ENCODE peak calls at places on chromosomes 2 and 18, in ten cellular contexts. One of them, this sample, is unnamed.

GRCh38 chr2:209473930-209474419 is 50.1 kb downstream of the MAP2 start:
- DNase-seq in heart right ventricle: no peak
- DNase-seq in GM12865: no peak
- DNase-seq in stimulated activated CD4-positive, alpha-beta T cell treated with anti-CD3 and anti-CD28 coated beads, Interleukin-1b, Interleukin-23, amount 100 ng/mL, for 1 hour: no peak
- DNase-seq in HT1080: peak
- DNase-seq in activated T-cell treated with anti-CD3 and anti-CD28 coated beads for 1 hour: no peak
- DNase-seq in iPS-NIHi11: no peak
- DNase-seq in pons: no peak
- DNase-seq in NCI-H2029 treated with DMSO at 0.1 percent for 48 hours: no peak
- DNase-seq in adipocyte: peak
- DNase-seq in this sample: no peak

GRCh38 chr18:59249186-59249774 is 24.0 kb downstream of the RAX start:
- DNase-seq in GM12865: peak
- DNase-seq in HT1080: peak
- DNase-seq in activated T-cell treated with anti-CD3 and anti-CD28 coated beads for 1 hour: no peak
- DNase-seq in heart right ventricle: no peak
- DNase-seq in NCI-H2029 treated with DMSO at 0.1 percent for 48 hours: peak
- DNase-seq in stimulated activated CD4-positive, alpha-beta T cell treated with anti-CD3 and anti-CD28 coated beads, Interleukin-1b, Interleukin-23, amount 100 ng/mL, for 1 hour: no peak
- DNase-seq in iPS-NIHi11: peak
- DNase-seq in adipocyte: peak
- DNase-seq in pons: peak
- DNase-seq in this sample: no peak

GRCh38 chr18:22169889-22170420 is 566 bp downstream of the GATA6 start:
- DNase-seq in HT1080: peak
- DNase-seq in heart right ventricle: peak
- DNase-seq in adipocyte: no peak
- DNase-seq in pons: no peak
- DNase-seq in NCI-H2029 treated with DMSO at 0.1 percent for 48 hours: no peak
- DNase-seq in GM12865: peak
- DNase-seq in activated T-cell treated with anti-CD3 and anti-CD28 coated beads for 1 hour: no peak
- DNase-seq in stimulated activated CD4-positive, alpha-beta T cell treated with anti-CD3 and anti-CD28 coated beads, Interleukin-1b, Interleukin-23, amount 100 ng/mL, for 1 hour: no peak
- DNase-seq in iPS-NIHi11: peak
- DNase-seq in this sample: no peak

GRCh38 chr2:28398101-28398834 is 5.6 kb downstream of the FOSL2 start:
- DNase-seq in GM12865: no peak
- DNase-seq in iPS-NIHi11: no peak
- DNase-seq in NCI-H2029 treated with DMSO at 0.1 percent for 48 hours: no peak
- DNase-seq in HT1080: no peak
- DNase-seq in stimulated activated CD4-positive, alpha-beta T cell treated with anti-CD3 and anti-CD28 coated beads, Interleukin-1b, Interleukin-23, amount 100 ng/mL, for 1 hour: no peak
- DNase-seq in activated T-cell treated with anti-CD3 and anti-CD28 coated beads for 1 hour: no peak
- DNase-seq in adipocyte: peak
- DNase-seq in pons: no peak
- DNase-seq in heart right ventricle: no peak
- DNase-seq in this sample: no peak

GRCh38 chr2:1673160-1673944 is 71.0 kb downstream of the PXDN start:
- DNase-seq in pons: no peak
- DNase-seq in iPS-NIHi11: no peak
- DNase-seq in stimulated activated CD4-positive, alpha-beta T cell treated with anti-CD3 and anti-CD28 coated beads, Interleukin-1b, Interleukin-23, amount 100 ng/mL, for 1 hour: no peak
- DNase-seq in activated T-cell treated with anti-CD3 and anti-CD28 coated beads for 1 hour: no peak
- DNase-seq in GM12865: no peak
- DNase-seq in HT1080: no peak
- DNase-seq in NCI-H2029 treated with DMSO at 0.1 percent for 48 hours: no peak
- DNase-seq in adipocyte: no peak
- DNase-seq in heart right ventricle: no peak
- DNase-seq in this sample: peak

GRCh38 chr18:44771572-44771956 is 90.9 kb downstream of the SETBP1 start:
- DNase-seq in NCI-H2029 treated with DMSO at 0.1 percent for 48 hours: no peak
- DNase-seq in stimulated activated CD4-positive, alpha-beta T cell treated with anti-CD3 and anti-CD28 coated beads, Interleukin-1b, Interleukin-23, amount 100 ng/mL, for 1 hour: no peak
- DNase-seq in GM12865: no peak
- DNase-seq in adipocyte: no peak
- DNase-seq in pons: no peak
- DNase-seq in HT1080: no peak
- DNase-seq in heart right ventricle: no peak
- DNase-seq in activated T-cell treated with anti-CD3 and anti-CD28 coated beads for 1 hour: no peak
- DNase-seq in iPS-NIHi11: no peak
- DNase-seq in this sample: no peak

GRCh38 chr2:174878537-174879147 is 114.4 kb upstream of the CHRNA1 start:
- DNase-seq in NCI-H2029 treated with DMSO at 0.1 percent for 48 hours: peak
- DNase-seq in stimulated activated CD4-positive, alpha-beta T cell treated with anti-CD3 and anti-CD28 coated beads, Interleukin-1b, Interleukin-23, amount 100 ng/mL, for 1 hour: no peak
- DNase-seq in activated T-cell treated with anti-CD3 and anti-CD28 coated beads for 1 hour: no peak
- DNase-seq in adipocyte: peak
- DNase-seq in GM12865: peak
- DNase-seq in iPS-NIHi11: peak
- DNase-seq in heart right ventricle: no peak
- DNase-seq in HT1080: peak
- DNase-seq in pons: peak
- DNase-seq in this sample: no peak

GRCh38 chr18:56323673-56324072 is 314.7 kb downstream of the TXNL1 start:
- DNase-seq in NCI-H2029 treated with DMSO at 0.1 percent for 48 hours: no peak
- DNase-seq in pons: no peak
- DNase-seq in iPS-NIHi11: no peak
- DNase-seq in heart right ventricle: no peak
- DNase-seq in adipocyte: no peak
- DNase-seq in GM12865: no peak
- DNase-seq in stimulated activated CD4-positive, alpha-beta T cell treated with anti-CD3 and anti-CD28 coated beads, Interleukin-1b, Interleukin-23, amount 100 ng/mL, for 1 hour: no peak
- DNase-seq in HT1080: no peak
- DNase-seq in activated T-cell treated with anti-CD3 and anti-CD28 coated beads for 1 hour: no peak
- DNase-seq in this sample: no peak

GRCh38 chr2:203928849-203929248 is 7.7 kb upstream of the ICOS start:
- DNase-seq in activated T-cell treated with anti-CD3 and anti-CD28 coated beads for 1 hour: no peak
- DNase-seq in NCI-H2029 treated with DMSO at 0.1 percent for 48 hours: no peak
- DNase-seq in pons: no peak
- DNase-seq in stimulated activated CD4-positive, alpha-beta T cell treated with anti-CD3 and anti-CD28 coated beads, Interleukin-1b, Interleukin-23, amount 100 ng/mL, for 1 hour: no peak
- DNase-seq in heart right ventricle: no peak
- DNase-seq in iPS-NIHi11: no peak
- DNase-seq in HT1080: peak
- DNase-seq in adipocyte: peak
- DNase-seq in GM12865: no peak
- DNase-seq in this sample: no peak

GRCh38 chr2:172285010-172285621 is 142.3 kb upstream of the ITGA6 start:
- DNase-seq in pons: peak
- DNase-seq in stimulated activated CD4-positive, alpha-beta T cell treated with anti-CD3 and anti-CD28 coated beads, Interleukin-1b, Interleukin-23, amount 100 ng/mL, for 1 hour: no peak
- DNase-seq in iPS-NIHi11: peak
- DNase-seq in GM12865: no peak
- DNase-seq in heart right ventricle: peak
- DNase-seq in activated T-cell treated with anti-CD3 and anti-CD28 coated beads for 1 hour: no peak
- DNase-seq in HT1080: peak
- DNase-seq in NCI-H2029 treated with DMSO at 0.1 percent for 48 hours: no peak
- DNase-seq in adipocyte: peak
- DNase-seq in this sample: no peak

GRCh38 chr18:79863161-79863945 is 65.6 kb downstream of the KCNG2 start:
- DNase-seq in adipocyte: no peak
- DNase-seq in stimulated activated CD4-positive, alpha-beta T cell treated with anti-CD3 and anti-CD28 coated beads, Interleukin-1b, Interleukin-23, amount 100 ng/mL, for 1 hour: no peak
- DNase-seq in activated T-cell treated with anti-CD3 and anti-CD28 coated beads for 1 hour: no peak
- DNase-seq in HT1080: no peak
- DNase-seq in iPS-NIHi11: no peak
- DNase-seq in pons: no peak
- DNase-seq in GM12865: no peak
- DNase-seq in NCI-H2029 treated with DMSO at 0.1 percent for 48 hours: no peak
- DNase-seq in heart right ventricle: no peak
- DNase-seq in this sample: peak

GRCh38 chr18:46297621-46298020 is 193.4 kb downstream of the HAUS1 start:
- DNase-seq in GM12865: no peak
- DNase-seq in iPS-NIHi11: no peak
- DNase-seq in activated T-cell treated with anti-CD3 and anti-CD28 coated beads for 1 hour: no peak
- DNase-seq in adipocyte: no peak
- DNase-seq in heart right ventricle: no peak
- DNase-seq in stimulated activated CD4-positive, alpha-beta T cell treated with anti-CD3 and anti-CD28 coated beads, Interleukin-1b, Interleukin-23, amount 100 ng/mL, for 1 hour: no peak
- DNase-seq in HT1080: no peak
- DNase-seq in pons: no peak
- DNase-seq in NCI-H2029 treated with DMSO at 0.1 percent for 48 hours: no peak
- DNase-seq in this sample: no peak

GRCh38 chr2:128309341-128310093 is 9.2 kb downstream of the HS6ST1 start:
- DNase-seq in iPS-NIHi11: no peak
- DNase-seq in stimulated activated CD4-positive, alpha-beta T cell treated with anti-CD3 and anti-CD28 coated beads, Interleukin-1b, Interleukin-23, amount 100 ng/mL, for 1 hour: no peak
- DNase-seq in heart right ventricle: peak
- DNase-seq in adipocyte: no peak
- DNase-seq in GM12865: no peak
- DNase-seq in NCI-H2029 treated with DMSO at 0.1 percent for 48 hours: peak
- DNase-seq in pons: peak
- DNase-seq in HT1080: no peak
- DNase-seq in activated T-cell treated with anti-CD3 and anti-CD28 coated beads for 1 hour: no peak
- DNase-seq in this sample: peak

This sample was measured in posterior vena cava.